ENCODE peak calls at places on chromosomes 12 and 14, in five cellular contexts. U is A549, C is GM12865, F is bronchial epithelial cell, L is body of pancreas. P is an unnamed sample.

GRCh38 chr12:6430990-6431353 is 13.8 kb upstream of the CD27 start:
- DNase-seq in L (no peak), C (no peak), U (no peak), F (peak), P (no peak)

GRCh38 chr14:93096923-93097322 is 18.8 kb downstream of the ITPK1 start:
- DNase-seq in L (no peak), C (no peak), F (no peak), U (no peak), P (no peak)

GRCh38 chr12:48183876-48184548 is 568 bp downstream of the CCDC184 start:
- DNase-seq in F (no peak), L (no peak), C (no peak), U (no peak), P (no peak)

GRCh38 chr12:25295361-25295760 is 44.6 kb upstream of the KRAS start:
- DNase-seq in U (no peak), F (no peak), C (no peak), L (no peak), P (no peak)

GRCh38 chr12:63276537-63277365 is 125.8 kb upstream of the AVPR1A start:
- DNase-seq in C (peak), L (peak), U (peak), F (peak), P (peak)

GRCh38 chr12:24768415-24768814 is 180.5 kb downstream of the BCAT1 start:
- DNase-seq in C (no peak), U (no peak), L (no peak), F (no peak), P (no peak)

GRCh38 chr12:121786441-121786825 is 7.1 kb downstream of the RHOF start:
- DNase-seq in U (peak), C (no peak), L (peak), F (peak), P (peak)

GRCh38 chr12:93645702-93646101 is 31.5 kb upstream of the CRADD start:
- DNase-seq in U (no peak), C (no peak), F (peak), L (no peak), P (no peak)

GRCh38 chr12:29024117-29024516 is 125.0 kb upstream of the FAR2 start:
- DNase-seq in F (no peak), L (no peak), U (no peak), C (no peak), P (peak)

GRCh38 chr12:34600592-34601462 is 578.5 kb downstream of the ALG10 start:
- DNase-seq in C (no peak), F (no peak), U (no peak), L (no peak), P (no peak)

GRCh38 chr14:68548194-68549056 is 244.4 kb downstream of the ZFP36L1 start:
- DNase-seq in C (no peak), F (peak), L (peak), U (peak), P (peak)

GRCh38 chr14:34161351-34162169 is 210.7 kb upstream of the EGLN3 start:
- DNase-seq in C (no peak), U (no peak), F (peak), L (no peak), P (no peak)

GRCh38 chr14:35352274-35353233 is 52.0 kb downstream of the NFKBIA start:
- DNase-seq in L (no peak), F (no peak), C (no peak), U (no peak), P (no peak)

GRCh38 chr12:57135939-57136338 is 7.7 kb downstream of the LRP1 start:
- DNase-seq in F (no peak), L (no peak), U (no peak), C (no peak), P (peak)

GRCh38 chr12:24045816-24046257 is 96.4 kb upstream of the SOX5 start:
- DNase-seq in U (no peak), L (no peak), C (no peak), F (no peak), P (peak)

GRCh38 chr14:59727073-59727661 is 143.4 kb downstream of the RTN1 start:
- DNase-seq in F (no peak), L (no peak), C (no peak), U (no peak), P (no peak)

GRCh38 chr14:74299061-74299545 is 3.6 kb downstream of the ABCD4 start:
- DNase-seq in F (peak), L (peak), C (no peak), U (no peak), P (peak)

GRCh38 chr12:94207467-94208432 is 59.4 kb downstream of the PLXNC1 start:
- DNase-seq in U (no peak), L (no peak), F (peak), C (peak), P (peak)

GRCh38 chr12:55697686-55698085 is 10.0 kb downstream of the ITGA7 start:
- DNase-seq in C (no peak), U (no peak), F (no peak), L (no peak), P (no peak)

GRCh38 chr14:54220122-54220691 is 176.6 kb upstream of the CDKN3 start:
- DNase-seq in L (no peak), F (no peak), U (no peak), C (no peak), P (no peak)

GRCh38 chr12:2231011-2231595 is 178.3 kb downstream of the CACNA1C start:
- DNase-seq in L (no peak), U (no peak), C (no peak), F (no peak), P (peak)

GRCh38 chr12:10641735-10642500 is 28.5 kb upstream of the MAGOHB start:
- DNase-seq in C (no peak), F (peak), L (no peak), U (no peak), P (peak)

GRCh38 chr12:68140576-68140975 is 19.0 kb downstream of the IFNG start:
- DNase-seq in U (no peak), C (no peak), L (no peak), F (no peak), P (no peak)

DNA sequence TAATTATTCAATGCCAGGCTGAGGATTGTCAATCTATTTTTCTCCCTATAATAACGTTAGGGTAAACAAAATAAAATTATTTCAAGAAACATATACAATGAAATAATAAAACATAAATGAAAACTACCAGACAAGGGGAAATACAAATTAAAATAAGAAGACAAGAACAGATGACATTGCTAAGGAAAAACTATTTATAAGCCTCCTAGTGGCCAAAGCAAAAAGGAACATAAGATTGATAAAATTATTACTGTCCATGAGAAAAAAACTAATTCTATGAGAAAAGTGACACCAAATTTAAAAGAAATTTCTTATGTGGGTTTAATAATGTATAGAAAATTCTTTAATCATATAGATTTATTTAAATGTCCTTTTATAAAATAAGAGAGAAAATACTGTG is 294.7 kb downstream of the TTC6 start:
- DNase-seq in L (no peak), C (no peak), F (no peak), U (no peak), P (no peak)
- TF ChIP-seq CTCF in L (no peak), C (no peak), F (no peak), U (peak), P (no peak)

DNA sequence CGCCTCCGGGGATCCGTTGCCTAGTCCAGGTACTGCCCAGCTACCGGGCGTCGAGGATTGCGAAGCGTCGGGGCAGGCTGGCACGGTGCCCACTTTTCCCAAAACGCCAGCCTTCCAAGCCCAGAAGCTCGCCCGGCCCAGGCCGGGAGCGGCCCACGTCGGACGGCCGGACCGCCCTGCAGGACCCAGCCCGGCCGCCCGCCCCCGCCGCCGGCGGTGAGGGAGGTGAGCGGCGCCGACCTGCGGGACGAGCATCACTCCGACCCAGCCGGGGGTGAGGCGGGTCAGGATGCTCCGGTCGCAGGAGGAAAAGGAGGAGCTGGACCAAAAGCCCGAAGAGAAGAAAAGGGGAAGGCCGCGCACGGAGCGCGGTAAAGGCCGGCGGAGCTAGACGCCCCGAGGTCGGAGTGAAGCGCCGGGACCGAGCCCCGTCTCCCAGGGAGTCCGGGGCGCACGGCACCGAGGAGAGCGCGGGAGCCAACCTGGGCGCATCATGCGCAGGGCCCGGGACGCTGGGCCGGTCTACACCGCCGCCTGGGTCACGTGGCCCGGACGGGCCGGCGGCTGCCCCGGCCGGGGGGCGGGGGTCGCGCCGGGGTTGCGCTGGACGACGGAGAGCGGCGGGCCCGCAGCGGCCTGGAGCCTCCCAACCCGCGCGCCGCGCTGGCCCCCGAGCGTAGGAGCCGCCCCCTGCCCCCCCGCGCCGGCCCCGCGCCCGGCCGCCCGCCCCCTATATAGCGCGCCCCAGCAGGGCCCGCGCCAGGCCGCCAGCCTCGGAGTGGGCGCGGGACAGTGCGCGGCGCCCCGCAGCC is at the start of gene AQP5:
- DNase-seq in F (no peak), L (no peak), U (no peak), C (no peak), P (no peak)
- H3K4me3 ChIP-seq in F (no peak), L (no peak), U (no peak), C (no peak), P (no peak)

DNA sequence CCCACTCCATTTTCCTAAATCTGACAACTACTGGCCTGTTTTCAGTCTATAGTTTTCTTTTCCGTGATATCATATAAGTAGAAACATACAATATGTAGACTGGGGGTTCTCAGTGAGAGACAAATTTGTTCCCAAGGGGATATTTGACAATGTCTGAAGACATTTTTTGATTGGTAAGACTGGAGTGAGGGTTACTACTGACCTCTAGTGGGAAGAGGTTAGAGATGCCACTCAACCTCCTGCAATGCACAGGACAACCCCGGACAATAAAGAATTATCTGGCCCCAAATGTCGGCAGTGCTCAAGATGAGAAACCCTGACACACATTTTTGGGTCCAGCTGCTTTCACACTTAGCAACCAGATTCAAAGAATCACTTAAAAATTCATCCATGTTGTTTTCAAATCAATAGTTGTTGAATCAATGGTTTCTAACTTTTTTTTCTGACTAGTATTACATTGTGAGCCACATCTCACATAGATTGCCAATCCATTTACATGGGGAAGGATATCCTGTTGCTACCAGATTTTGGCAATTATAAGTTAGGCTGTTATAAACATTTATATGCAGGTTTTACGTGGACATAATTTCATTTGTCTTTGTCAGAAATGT is 307.1 kb downstream of the RPL10L start:
- DNase-seq in C (peak), U (peak), F (peak), L (no peak), P (peak)
- TF ChIP-seq CTCF in C (peak), U (peak), F (peak), L (peak), P (peak)

GRCh38 chr12:114369088-114369487 is 36.9 kb downstream of the TBX5 start:
- DNase-seq in U (no peak), L (no peak), C (no peak), F (no peak), P (no peak)
- H3K4me3 ChIP-seq in U (no peak), L (no peak), C (no peak), F (no peak), P (no peak)

GRCh38 chr12:51868821-51869489 is 18.9 kb upstream of the ANKRD33 start:
- DNase-seq in C (no peak), L (no peak), F (no peak), U (no peak), P (no peak)
- TF ChIP-seq CTCF in C (no peak), L (no peak), F (no peak), U (no peak), P (no peak)

GRCh38 chr12:71158361-71158882 is 623 bp upstream of the TSPAN8 start:
- DNase-seq in L (no peak), F (peak), U (no peak), C (no peak), P (peak)
- H3K4me3 ChIP-seq in L (no peak), F (no peak), U (no peak), C (no peak), P (no peak)

GRCh38 chr12:22014041-22014782 is 31.8 kb upstream of the CMAS start:
- DNase-seq in L (no peak), F (no peak), U (no peak), C (no peak), P (no peak)
- TF ChIP-seq CTCF in L (no peak), F (no peak), U (no peak), C (no peak), P (no peak)

GRCh38 chr12:49507139-49507538 is 31.7 kb upstream of the KCNH3 start:
- DNase-seq in F (peak), L (no peak), U (peak), C (no peak), P (peak)
- H3K4me3 ChIP-seq in F (no peak), L (no peak), U (peak), C (no peak), P (no peak)

DNA sequence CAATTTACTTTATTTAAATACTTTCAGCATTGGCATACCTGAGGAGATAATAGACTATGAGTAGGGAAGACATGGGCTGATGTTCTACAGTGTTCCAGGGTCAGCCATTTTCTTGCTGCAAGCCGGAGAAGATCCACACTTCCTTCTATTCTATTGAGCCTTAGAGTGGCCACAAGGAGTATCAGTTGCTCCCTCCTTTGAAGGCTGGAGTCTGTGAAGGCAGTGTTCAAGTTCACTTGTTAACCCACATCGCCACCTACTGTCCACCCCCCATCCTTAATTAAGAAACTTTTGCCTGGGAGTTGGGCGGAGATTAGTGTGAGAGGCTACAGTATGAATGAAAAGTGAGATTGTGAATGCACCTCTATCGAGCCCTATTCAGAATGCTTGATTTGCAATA is 666.6 kb downstream of the NRXN3 start:
- DNase-seq in C (peak), U (peak), L (peak), F (peak), P (peak)
- TF ChIP-seq CTCF in C (peak), U (peak), L (peak), F (peak), P (peak)